ENCODE peak calls at places on chromosomes 16 and 17, in six cellular contexts. D, Y, C, M, Z and O are unnamed samples.
A peak's percentile ranks its signal among the peaks of the same experiment; 100 is the strongest.

GRCh38 chr17:47829870-47830269 is 1.5 kb downstream of the MRPL10 start:
- DNase-seq in D (no peak), Y (no peak), C (peak; percentile 25), M (no peak), Z (no peak), O (peak; percentile 18)

GRCh38 chr16:17313085-17313611 is 157.6 kb downstream of the XYLT1 start:
- DNase-seq in D (no peak), Y (no peak), C (no peak), M (peak; percentile 46), Z (peak; percentile 13), O (peak; percentile 42)

GRCh38 chr17:67229109-67229991 is 15.6 kb downstream of the HELZ start:
- DNase-seq in D (no peak), Y (no peak), C (no peak), M (no peak), Z (no peak), O (no peak)

GRCh38 chr17:3917391-3917931 is 1.2 kb upstream of the P2RX1 start:
- DNase-seq in D (no peak), Y (no peak), C (no peak), M (no peak), Z (no peak), O (no peak)

GRCh38 chr17:39400547-39401411 is 647 bp downstream of the FBXL20 start:
- DNase-seq in D (no peak), Y (no peak), C (peak; percentile 12), M (no peak), Z (no peak), O (peak; percentile 10)

GRCh38 chr17:72421128-72422092 is 300.6 kb downstream of the SOX9 start:
- DNase-seq in D (peak; percentile 35), Y (no peak), C (no peak), M (peak; percentile 80), Z (no peak), O (peak; percentile 83)

GRCh38 chr16:70679653-70680494 is 6.0 kb downstream of the MTSS2 start:
- DNase-seq in D (no peak), Y (peak; percentile 72), C (no peak), M (no peak), Z (no peak), O (no peak)

GRCh38 chr17:43517615-43518386 is 28.3 kb downstream of the ETV4 start:
- DNase-seq in D (no peak), Y (no peak), C (no peak), M (no peak), Z (no peak), O (no peak)

GRCh38 chr17:57939797-57940196 is 15.4 kb downstream of the CUEDC1 start:
- DNase-seq in D (no peak), Y (no peak), C (no peak), M (no peak), Z (no peak), O (no peak)

GRCh38 chr17:60039096-60039495 is 39.6 kb downstream of the HEATR6 start:
- DNase-seq in D (no peak), Y (no peak), C (no peak), M (no peak), Z (no peak), O (no peak)

GRCh38 chr16:56269824-56270684 is 78.8 kb downstream of the GNAO1 start:
- DNase-seq in D (peak; percentile 15), Y (peak; percentile 37), C (no peak), M (peak; percentile 86), Z (no peak), O (peak; percentile 29)

GRCh38 chr16:72066747-72067146 is 3.7 kb downstream of the HPR start:
- DNase-seq in D (no peak), Y (no peak), C (no peak), M (no peak), Z (peak; percentile 5), O (no peak)

GRCh38 chr16:74094962-74095361 is 201.7 kb upstream of the PSMD7 start:
- DNase-seq in D (no peak), Y (no peak), C (no peak), M (no peak), Z (no peak), O (no peak)

GRCh38 chr16:57825298-57826039 is 23.2 kb upstream of the KIFC3 start:
- DNase-seq in D (no peak), Y (no peak), C (no peak), M (no peak), Z (no peak), O (no peak)

GRCh38 chr17:78884148-78884870 is 18.7 kb downstream of the CEP295NL start:
- DNase-seq in D (no peak), Y (no peak), C (no peak), M (no peak), Z (no peak), O (no peak)

GRCh38 chr16:57637020-57637419 is 8.6 kb downstream of the ADGRG1 start:
- DNase-seq in D (no peak), Y (no peak), C (no peak), M (no peak), Z (no peak), O (no peak)

GRCh38 chr17:81910840-81911276 is 341 bp downstream of the PCYT2 start:
- DNase-seq in D (no peak), Y (no peak), C (no peak), M (no peak), Z (no peak), O (no peak)

GRCh38 chr17:60901806-60902205 is 224.2 kb downstream of the BCAS3 start:
- DNase-seq in D (peak; percentile 37), Y (no peak), C (no peak), M (peak; percentile 16), Z (no peak), O (no peak)

GRCh38 chr17:81428945-81429344 is 33.7 kb downstream of the BAHCC1 start:
- DNase-seq in D (no peak), Y (no peak), C (no peak), M (no peak), Z (no peak), O (no peak)

GRCh38 chr17:30380106-30380420 is 1.3 kb downstream of the CPD start:
- DNase-seq in D (no peak), Y (no peak), C (no peak), M (no peak), Z (no peak), O (no peak)

GRCh38 chr17:40841246-40841645 is 18.8 kb upstream of the KRT10 start:
- DNase-seq in D (no peak), Y (no peak), C (no peak), M (no peak), Z (no peak), O (no peak)